ENCODE peak calls at places on chromosome 22, in ten cellular contexts. H is astrocyte of the spinal cord; O is GM03348; F is spleen; Z is HT1080; E is LoVo; Q is T-helper 1 cell; L is AG20443; I is stimulated activated CD4-positive, alpha-beta T cell treated with anti-CD3 and anti-CD28 coated beads, Interleukin-12 subunit alpha, Interleukin-12 subunit beta, amount 100 ng/mL, for 48 hours; G is renal cortical epithelial cell. N is an unnamed sample.

GRCh38 chr22:24471570-24471969 is 23.6 kb upstream of the UPB1 start:
- DNase-seq in Q (no peak), I (no peak), F (no peak), L (peak; percentile 51), Z (no peak), H (peak; percentile 85), O (no peak), G (no peak), E (no peak), N (peak; percentile 45)

GRCh38 chr22:28711820-28712777 is 29.5 kb downstream of the CHEK2 start:
- DNase-seq in L (peak; percentile 82), F (no peak), Q (no peak), E (peak; percentile 19), I (no peak), Z (peak; percentile 89), H (peak; percentile 94), O (peak; percentile 76), G (peak; percentile 100), N (peak; percentile 74)

GRCh38 chr22:42261266-42261665 is 9.2 kb downstream of the TCF20 start:
- DNase-seq in Q (no peak), E (no peak), O (no peak), Z (no peak), H (peak; percentile 12), G (no peak), F (no peak), I (no peak), L (no peak), N (no peak)

GRCh38 chr22:39622881-39623367 is 52.4 kb downstream of the CACNA1I start:
- DNase-seq in I (peak; percentile 39), E (peak; percentile 20), Q (peak; percentile 54), G (no peak), O (peak; percentile 63), L (peak; percentile 57), F (peak; percentile 89), H (no peak), Z (no peak), N (peak; percentile 44)

GRCh38 chr22:23144926-23145906 is at the start of gene RAB36:
- DNase-seq in E (peak; percentile 88), L (peak; percentile 98), Z (peak; percentile 98), Q (peak; percentile 94), O (peak; percentile 94), G (peak; percentile 99), I (peak; percentile 78), H (peak; percentile 98), F (peak; percentile 99), N (peak; percentile 97)

GRCh38 chr22:37896181-37896592 is 9.9 kb upstream of the MICALL1 start:
- DNase-seq in Q (peak; percentile 32), G (peak; percentile 49), L (no peak), I (no peak), O (no peak), Z (peak; percentile 68), F (peak; percentile 81), H (no peak), E (peak; percentile 75), N (no peak)

GRCh38 chr22:49535527-49536125 is 292.0 kb downstream of the BRD1 start:
- DNase-seq in H (no peak), Q (no peak), L (no peak), Z (no peak), I (no peak), F (peak; percentile 54), O (no peak), G (no peak), E (no peak), N (no peak)

GRCh38 chr22:42167066-42167465 is 36.5 kb upstream of the CYP2D6 start:
- DNase-seq in L (no peak), I (no peak), O (no peak), G (no peak), H (no peak), F (no peak), Z (no peak), Q (no peak), E (no peak), N (no peak)